ENCODE peak calls at places on chromosomes 7 and 10, in eight cellular contexts. V, Y, H, J, O, U, M and W are unnamed samples.

GRCh38 chr10:7389346-7389745 is 21.5 kb downstream of the SFMBT2 start:
- DNase-seq in Y (no peak), U (peak), V (no peak), J (no peak), M (no peak), H (no peak), O (no peak), W (no peak)

GRCh38 chr7:24728503-24729364 is 28.5 kb downstream of the GSDME start:
- DNase-seq in U (no peak), J (no peak), V (no peak), O (peak), M (no peak), H (no peak), Y (peak), W (no peak)

GRCh38 chr10:88791924-88792323 is 10.6 kb upstream of the LIPM start:
- DNase-seq in U (peak), H (no peak), J (peak), M (no peak), O (no peak), Y (no peak), V (peak), W (no peak)

GRCh38 chr10:48684792-48685651 is at the start of gene WDFY4:
- DNase-seq in H (no peak), Y (no peak), U (peak), M (peak), O (no peak), J (no peak), V (no peak), W (no peak)

GRCh38 chr7:96669812-96670211 is 39.8 kb downstream of the SEM1 start:
- DNase-seq in O (no peak), H (no peak), Y (no peak), M (no peak), J (no peak), U (no peak), V (no peak), W (no peak)

GRCh38 chr10:36591436-36591835 is 534.0 kb upstream of the ANKRD30A start:
- DNase-seq in J (no peak), V (no peak), O (no peak), M (no peak), H (no peak), U (no peak), Y (no peak), W (no peak)

GRCh38 chr7:47528471-47528870 is 53.4 kb downstream of the TNS3 start:
- DNase-seq in O (no peak), Y (no peak), U (no peak), H (no peak), V (no peak), M (no peak), J (no peak), W (no peak)

GRCh38 chr7:158110661-158111555 is 476.7 kb downstream of the PTPRN2 start:
- DNase-seq in Y (no peak), U (no peak), M (no peak), J (no peak), O (no peak), V (no peak), H (no peak), W (no peak)

GRCh38 chr7:78301361-78301760 is 502.8 kb downstream of the PHTF2 start:
- DNase-seq in O (peak), H (no peak), V (no peak), Y (no peak), U (no peak), M (no peak), J (no peak), W (no peak)

GRCh38 chr10:63987212-63987611 is 466.0 kb downstream of the REEP3 start:
- DNase-seq in H (no peak), M (no peak), O (no peak), U (no peak), V (no peak), Y (no peak), J (no peak), W (no peak)
- TF ChIP-seq CTCF in H (no peak), M (no peak), O (no peak), U (peak), V (peak), Y (no peak), J (no peak), W (no peak)

GRCh38 chr10:1417574-1417973 is 319.8 kb downstream of the ADARB2 start:
- DNase-seq in M (no peak), V (no peak), H (no peak), J (no peak), O (no peak), U (no peak), Y (no peak), W (peak)

GRCh38 chr10:1416456-1417037 is 320.8 kb downstream of the ADARB2 start:
- DNase-seq in O (no peak), V (no peak), U (no peak), H (no peak), Y (no peak), M (no peak), J (no peak), W (peak)

GRCh38 chr10:1420663-1421362 is 316.5 kb downstream of the ADARB2 start:
- DNase-seq in Y (no peak), O (no peak), V (peak), H (peak), J (peak), M (peak), U (peak), W (no peak)

GRCh38 chr10:1419796-1420429 is 317.4 kb downstream of the ADARB2 start:
- DNase-seq in U (no peak), O (no peak), H (no peak), J (no peak), M (no peak), V (no peak), Y (no peak), W (no peak)

GRCh38 chr10:1418031-1418550 is 319.2 kb downstream of the ADARB2 start:
- DNase-seq in O (no peak), U (no peak), M (no peak), V (no peak), H (no peak), J (no peak), Y (no peak), W (no peak)
- TF ChIP-seq CTCF in O (no peak), U (no peak), M (no peak), V (no peak), H (no peak), J (no peak), Y (no peak), W (no peak)

DNA sequence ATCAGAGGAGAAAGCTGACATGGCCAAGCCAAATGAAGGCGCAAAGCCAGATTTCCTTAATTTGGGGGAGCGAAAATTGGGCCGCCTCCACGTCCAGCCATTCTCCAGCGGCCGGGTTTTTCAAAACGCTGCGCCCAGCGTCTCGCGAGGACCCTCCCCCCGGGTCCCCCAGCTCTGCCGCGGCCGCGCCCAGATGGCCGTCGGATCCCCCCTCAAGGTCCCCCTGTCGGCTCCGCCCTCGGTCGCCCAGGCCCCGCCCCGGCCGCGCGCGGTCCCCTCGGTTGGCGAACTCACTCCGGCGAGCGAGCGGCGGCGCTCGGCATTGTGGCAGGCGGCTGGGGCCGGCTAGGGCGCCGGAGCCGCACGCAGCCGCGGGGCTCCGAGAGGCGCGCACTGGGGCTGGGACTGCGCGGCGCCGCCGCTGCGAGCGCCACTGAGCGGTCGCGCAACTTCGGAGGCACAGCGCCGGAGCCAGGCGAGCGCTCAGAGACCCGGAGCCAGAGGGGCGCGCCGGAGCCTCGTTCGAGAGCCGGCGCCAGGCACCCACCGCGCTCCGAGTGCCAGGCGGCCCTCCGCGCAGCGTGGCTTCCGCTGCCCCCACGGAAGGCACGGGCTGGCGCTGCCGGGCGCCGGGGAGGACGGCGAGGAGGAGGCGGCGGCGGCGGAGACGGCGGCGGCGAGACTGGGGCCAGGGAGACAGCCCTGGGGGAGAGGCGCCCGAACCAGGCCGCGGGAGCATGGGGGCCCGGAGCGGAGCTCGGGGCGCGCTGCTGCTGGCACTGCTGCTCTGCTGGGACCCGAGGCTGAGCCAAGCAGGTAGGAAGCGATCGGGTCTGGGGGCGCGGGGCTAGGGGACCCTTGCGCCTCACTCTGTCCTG is at the start of gene UNC5B:
- DNase-seq in V (peak), Y (peak), H (peak), M (peak), J (peak), O (peak), U (peak), W (peak)
- TF ChIP-seq CTCF in V (peak), Y (peak), H (no peak), M (no peak), J (peak), O (no peak), U (peak), W (peak)

GRCh38 chr10:8428654-8429053 is 374.2 kb downstream of the GATA3 start:
- DNase-seq in Y (no peak), H (no peak), U (no peak), M (no peak), V (no peak), O (no peak), J (no peak), W (no peak)

GRCh38 chr10:8430321-8430720 is 375.8 kb downstream of the GATA3 start:
- DNase-seq in H (no peak), Y (no peak), J (no peak), O (no peak), M (no peak), V (no peak), U (no peak), W (no peak)

GRCh38 chr10:8420182-8420581 is 365.7 kb downstream of the GATA3 start:
- DNase-seq in M (no peak), H (no peak), U (no peak), Y (no peak), V (no peak), O (no peak), J (no peak), W (no peak)

GRCh38 chr10:8424555-8425201 is 370.2 kb downstream of the GATA3 start:
- DNase-seq in M (no peak), J (no peak), V (no peak), U (no peak), Y (no peak), H (no peak), O (no peak), W (no peak)
- TF ChIP-seq CTCF in M (no peak), J (no peak), V (no peak), U (no peak), Y (no peak), H (no peak), O (no peak), W (no peak)